ENCODE peak calls at places on chromosomes 12 and 14, in six cellular contexts. One of them, this sample, is unnamed.

GRCh38 chr14:96136361-96136760 is 68.3 kb upstream of the BDKRB2 start:
- DNase-seq in IMR-90: peak
- DNase-seq in mesenchymal stem cell: peak
- DNase-seq in trophoblast cell: peak
- DNase-seq in neuronal stem cell: no peak
- DNase-seq in H1: no peak
- DNase-seq in this sample: no peak

GRCh38 chr14:40119765-40120164 is 687.5 kb upstream of the FBXO33 start:
- DNase-seq in mesenchymal stem cell: no peak
- DNase-seq in IMR-90: no peak
- DNase-seq in H1: no peak
- DNase-seq in neuronal stem cell: no peak
- DNase-seq in trophoblast cell: no peak
- DNase-seq in this sample: no peak

GRCh38 chr14:102683399-102684275 is 91.2 kb downstream of the RCOR1 start:
- DNase-seq in IMR-90: no peak
- DNase-seq in neuronal stem cell: no peak
- DNase-seq in H1: no peak
- DNase-seq in trophoblast cell: no peak
- DNase-seq in mesenchymal stem cell: no peak
- DNase-seq in this sample: peak

GRCh38 chr12:55686366-55687010 is 21.2 kb downstream of the ITGA7 start:
- DNase-seq in mesenchymal stem cell: no peak
- DNase-seq in trophoblast cell: peak
- DNase-seq in H1: no peak
- DNase-seq in neuronal stem cell: no peak
- DNase-seq in IMR-90: no peak
- DNase-seq in this sample: no peak

GRCh38 chr12:69701821-69702220 is 2.7 kb upstream of the BEST3 start:
- DNase-seq in H1: no peak
- DNase-seq in mesenchymal stem cell: no peak
- DNase-seq in trophoblast cell: no peak
- DNase-seq in neuronal stem cell: no peak
- DNase-seq in IMR-90: no peak
- DNase-seq in this sample: no peak

GRCh38 chr12:108386704-108387360 is 47.7 kb upstream of the CMKLR1 start:
- DNase-seq in mesenchymal stem cell: no peak
- DNase-seq in trophoblast cell: no peak
- DNase-seq in neuronal stem cell: no peak
- DNase-seq in IMR-90: no peak
- DNase-seq in H1: no peak
- DNase-seq in this sample: no peak

GRCh38 chr12:7108042-7108927 is 729 bp downstream of the C1RL start:
- DNase-seq in trophoblast cell: no peak
- DNase-seq in mesenchymal stem cell: peak
- DNase-seq in neuronal stem cell: peak
- DNase-seq in H1: peak
- DNase-seq in IMR-90: peak
- DNase-seq in this sample: peak

GRCh38 chr14:96042218-96042930 is 3.2 kb downstream of the C14orf132 start:
- DNase-seq in mesenchymal stem cell: peak
- DNase-seq in trophoblast cell: no peak
- DNase-seq in IMR-90: peak
- DNase-seq in neuronal stem cell: no peak
- DNase-seq in H1: no peak
- DNase-seq in this sample: no peak

GRCh38 chr12:15033029-15033428 is 60.2 kb downstream of the PDE6H start:
- DNase-seq in trophoblast cell: no peak
- DNase-seq in neuronal stem cell: no peak
- DNase-seq in IMR-90: no peak
- DNase-seq in mesenchymal stem cell: no peak
- DNase-seq in H1: no peak
- DNase-seq in this sample: no peak

GRCh38 chr12:47085815-47086252 is 6.1 kb upstream of the AMIGO2 start:
- DNase-seq in H1: no peak
- DNase-seq in trophoblast cell: peak
- DNase-seq in mesenchymal stem cell: peak
- DNase-seq in IMR-90: peak
- DNase-seq in neuronal stem cell: no peak
- DNase-seq in this sample: peak

GRCh38 chr12:24822121-24822899 is 126.6 kb downstream of the BCAT1 start:
- DNase-seq in trophoblast cell: peak
- DNase-seq in H1: no peak
- DNase-seq in IMR-90: peak
- DNase-seq in neuronal stem cell: no peak
- DNase-seq in mesenchymal stem cell: peak
- DNase-seq in this sample: no peak

GRCh38 chr14:22883191-22883976 is at the start of gene REM2:
- DNase-seq in mesenchymal stem cell: no peak
- DNase-seq in trophoblast cell: no peak
- DNase-seq in IMR-90: no peak
- DNase-seq in neuronal stem cell: no peak
- DNase-seq in H1: peak
- DNase-seq in this sample: peak

GRCh38 chr12:131732996-131733615 is 22.2 kb downstream of the SFSWAP start:
- DNase-seq in H1: no peak
- DNase-seq in neuronal stem cell: no peak
- DNase-seq in trophoblast cell: no peak
- DNase-seq in IMR-90: no peak
- DNase-seq in mesenchymal stem cell: no peak
- DNase-seq in this sample: no peak

GRCh38 chr12:15011162-15011561 is 38.3 kb downstream of the PDE6H start:
- DNase-seq in IMR-90: no peak
- DNase-seq in mesenchymal stem cell: no peak
- DNase-seq in H1: no peak
- DNase-seq in neuronal stem cell: no peak
- DNase-seq in trophoblast cell: peak
- DNase-seq in this sample: no peak

GRCh38 chr12:11771895-11772502 is 122.5 kb downstream of the ETV6 start:
- DNase-seq in trophoblast cell: peak
- DNase-seq in H1: no peak
- DNase-seq in IMR-90: peak
- DNase-seq in mesenchymal stem cell: no peak
- DNase-seq in neuronal stem cell: no peak
- DNase-seq in this sample: no peak

GRCh38 chr12:85390281-85390680 is 110.3 kb downstream of the ALX1 start:
- DNase-seq in H1: no peak
- DNase-seq in mesenchymal stem cell: no peak
- DNase-seq in neuronal stem cell: no peak
- DNase-seq in IMR-90: no peak
- DNase-seq in trophoblast cell: no peak
- DNase-seq in this sample: no peak

GRCh38 chr12:77179515-77179914 is 114.1 kb upstream of the E2F7 start:
- DNase-seq in trophoblast cell: no peak
- DNase-seq in H1: no peak
- DNase-seq in IMR-90: no peak
- DNase-seq in mesenchymal stem cell: no peak
- DNase-seq in neuronal stem cell: no peak
- DNase-seq in this sample: peak

GRCh38 chr12:132608231-132609171 is 1.9 kb downstream of the LRCOL1 start:
- DNase-seq in IMR-90: no peak
- DNase-seq in neuronal stem cell: no peak
- DNase-seq in trophoblast cell: peak
- DNase-seq in H1: no peak
- DNase-seq in mesenchymal stem cell: peak
- DNase-seq in this sample: no peak

GRCh38 chr12:98869886-98870285 is 224.8 kb downstream of the APAF1 start:
- DNase-seq in IMR-90: no peak
- DNase-seq in mesenchymal stem cell: no peak
- DNase-seq in H1: no peak
- DNase-seq in neuronal stem cell: no peak
- DNase-seq in trophoblast cell: no peak
- DNase-seq in this sample: no peak

GRCh38 chr12:100675432-100675831 is 101.9 kb downstream of the GAS2L3 start:
- DNase-seq in trophoblast cell: peak
- DNase-seq in IMR-90: peak
- DNase-seq in neuronal stem cell: no peak
- DNase-seq in H1: no peak
- DNase-seq in mesenchymal stem cell: peak
- DNase-seq in this sample: no peak

GRCh38 chr14:69694730-69695663 is 71.9 kb upstream of the SRSF5 start:
- DNase-seq in trophoblast cell: no peak
- DNase-seq in neuronal stem cell: no peak
- DNase-seq in mesenchymal stem cell: no peak
- DNase-seq in IMR-90: peak
- DNase-seq in H1: no peak
- DNase-seq in this sample: no peak

GRCh38 chr14:68692216-68692615 is 100.7 kb downstream of the ZFP36L1 start:
- DNase-seq in H1: no peak
- DNase-seq in trophoblast cell: no peak
- DNase-seq in neuronal stem cell: no peak
- DNase-seq in IMR-90: no peak
- DNase-seq in mesenchymal stem cell: no peak
- DNase-seq in this sample: no peak

GRCh38 chr14:89277229-89277628 is 139.8 kb downstream of the FOXN3 start:
- DNase-seq in trophoblast cell: no peak
- DNase-seq in mesenchymal stem cell: no peak
- DNase-seq in H1: no peak
- DNase-seq in neuronal stem cell: no peak
- DNase-seq in IMR-90: no peak
- DNase-seq in this sample: no peak

GRCh38 chr12:79707830-79708229 is 17.1 kb upstream of the PAWR start:
- DNase-seq in trophoblast cell: no peak
- DNase-seq in IMR-90: no peak
- DNase-seq in neuronal stem cell: no peak
- DNase-seq in mesenchymal stem cell: no peak
- DNase-seq in H1: no peak
- DNase-seq in this sample: no peak

DNA sequence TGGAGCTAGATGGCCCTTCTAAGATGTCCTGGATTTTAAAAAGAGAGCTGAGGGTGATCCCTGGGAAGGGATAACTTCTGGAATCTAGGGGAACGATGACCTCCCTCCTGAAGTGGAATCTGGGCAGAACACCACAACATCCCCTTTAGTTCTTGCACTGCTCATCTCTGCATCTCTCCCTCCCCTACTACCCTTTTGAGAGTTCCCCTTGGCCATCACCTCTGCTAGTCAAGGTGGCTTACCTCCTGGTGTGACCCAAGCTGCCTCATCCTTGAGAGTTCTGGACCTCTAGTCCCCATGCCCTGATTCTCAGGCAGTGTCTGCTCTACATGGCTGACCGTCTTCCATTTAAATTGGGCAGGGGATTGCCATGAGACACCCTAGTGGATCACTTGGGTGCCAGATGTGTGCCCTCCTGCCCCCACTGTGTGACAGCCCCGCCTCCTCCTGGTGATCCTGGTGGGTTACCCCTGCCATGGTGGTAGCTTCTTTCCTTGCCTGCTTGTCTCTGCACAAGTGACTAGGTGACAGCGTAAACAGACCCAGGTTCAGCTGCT is 216.4 kb downstream of the PCNX1 start:
- DNase-seq in trophoblast cell: no peak
- DNase-seq in H1: peak
- DNase-seq in neuronal stem cell: no peak
- DNase-seq in mesenchymal stem cell: no peak
- DNase-seq in IMR-90: no peak
- DNase-seq in this sample: no peak
- H2BK5ac ChIP-seq in trophoblast cell: no peak
- H2BK5ac ChIP-seq in H1: no peak
- H2BK5ac ChIP-seq in neuronal stem cell: no peak
- H2BK5ac ChIP-seq in mesenchymal stem cell: no peak
- H2BK5ac ChIP-seq in IMR-90: no peak
- H2BK5ac ChIP-seq in this sample: no peak

DNA sequence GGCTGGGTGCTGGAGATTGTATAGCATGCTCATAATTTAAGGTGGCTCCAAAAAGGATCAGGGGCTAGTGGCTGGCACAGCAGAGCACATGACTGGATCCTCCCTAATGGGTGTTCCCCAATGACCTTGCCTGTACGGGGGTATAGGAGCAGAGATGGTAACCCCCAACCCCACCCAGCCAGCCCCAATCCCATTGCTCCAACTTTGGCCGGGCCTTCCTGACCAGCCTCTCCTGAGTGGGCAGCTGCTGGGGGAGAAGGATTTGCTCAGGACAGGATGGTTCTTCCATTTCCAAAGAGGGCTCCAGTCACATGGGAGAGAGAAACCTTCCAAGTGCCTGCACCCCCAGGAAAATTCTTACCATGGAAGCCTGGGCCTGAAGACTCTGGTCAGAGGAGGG is 15.3 kb upstream of the NR4A1 start:
- DNase-seq in mesenchymal stem cell: no peak
- DNase-seq in IMR-90: no peak
- DNase-seq in trophoblast cell: no peak
- DNase-seq in neuronal stem cell: no peak
- DNase-seq in H1: no peak
- DNase-seq in this sample: no peak
- H2AFZ ChIP-seq in mesenchymal stem cell: no peak
- H2AFZ ChIP-seq in IMR-90: no peak
- H2AFZ ChIP-seq in trophoblast cell: no peak
- H2AFZ ChIP-seq in neuronal stem cell: no peak
- H2AFZ ChIP-seq in H1: no peak
- H2AFZ ChIP-seq in this sample: no peak

DNA sequence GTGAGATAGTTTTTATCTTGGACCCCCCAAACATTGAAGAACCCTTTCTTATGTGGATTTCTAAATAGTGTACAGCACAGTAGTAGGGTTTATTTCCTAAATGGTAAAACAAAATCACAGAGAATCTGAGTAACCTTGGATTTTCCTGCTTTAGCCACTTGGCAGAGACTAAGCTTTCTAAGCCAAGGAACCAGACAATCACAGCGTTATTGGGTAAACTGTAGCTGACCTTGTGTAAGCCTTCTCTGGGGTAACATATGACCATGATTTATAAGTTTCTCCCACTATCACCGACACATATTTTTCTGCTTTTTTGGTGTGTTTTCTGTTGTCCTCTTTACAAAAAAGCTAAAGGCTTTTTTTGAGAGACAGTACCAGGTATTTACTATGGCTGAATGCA is 136.3 kb upstream of the PZP start:
- DNase-seq in trophoblast cell: no peak
- DNase-seq in H1: no peak
- DNase-seq in neuronal stem cell: no peak
- DNase-seq in IMR-90: no peak
- DNase-seq in mesenchymal stem cell: peak
- DNase-seq in this sample: no peak
- H2BK5ac ChIP-seq in trophoblast cell: no peak
- H2BK5ac ChIP-seq in H1: no peak
- H2BK5ac ChIP-seq in neuronal stem cell: no peak
- H2BK5ac ChIP-seq in IMR-90: no peak
- H2BK5ac ChIP-seq in mesenchymal stem cell: no peak
- H2BK5ac ChIP-seq in this sample: no peak

GRCh38 chr12:92463171-92463570 is 239.6 kb upstream of the PLEKHG7 start:
- DNase-seq in IMR-90: no peak
- DNase-seq in neuronal stem cell: no peak
- DNase-seq in H1: no peak
- DNase-seq in mesenchymal stem cell: no peak
- DNase-seq in trophoblast cell: no peak
- DNase-seq in this sample: no peak

GRCh38 chr12:92462527-92462926 is 240.3 kb upstream of the PLEKHG7 start:
- DNase-seq in H1: no peak
- DNase-seq in neuronal stem cell: no peak
- DNase-seq in trophoblast cell: no peak
- DNase-seq in mesenchymal stem cell: no peak
- DNase-seq in IMR-90: no peak
- DNase-seq in this sample: no peak

GRCh38 chr12:92458996-92459395 is 243.8 kb upstream of the PLEKHG7 start:
- DNase-seq in H1: no peak
- DNase-seq in mesenchymal stem cell: no peak
- DNase-seq in IMR-90: no peak
- DNase-seq in trophoblast cell: no peak
- DNase-seq in neuronal stem cell: no peak
- DNase-seq in this sample: no peak

GRCh38 chr12:92464911-92465310 is 237.9 kb upstream of the PLEKHG7 start:
- DNase-seq in mesenchymal stem cell: no peak
- DNase-seq in H1: no peak
- DNase-seq in trophoblast cell: peak
- DNase-seq in IMR-90: no peak
- DNase-seq in neuronal stem cell: no peak
- DNase-seq in this sample: no peak

GRCh38 chr12:92462049-92462448 is 240.7 kb upstream of the PLEKHG7 start:
- DNase-seq in mesenchymal stem cell: peak
- DNase-seq in H1: no peak
- DNase-seq in trophoblast cell: no peak
- DNase-seq in IMR-90: no peak
- DNase-seq in neuronal stem cell: no peak
- DNase-seq in this sample: no peak
- H2AFZ ChIP-seq in mesenchymal stem cell: no peak
- H2AFZ ChIP-seq in H1: no peak
- H2AFZ ChIP-seq in trophoblast cell: no peak
- H2AFZ ChIP-seq in IMR-90: no peak
- H2AFZ ChIP-seq in neuronal stem cell: no peak
- H2AFZ ChIP-seq in this sample: no peak